ENCODE peak calls at places on chromosomes 2 and 18, in five cellular contexts. One of them, this sample, is unnamed.
A peak's percentile ranks its signal among the peaks of the same experiment; 100 is the strongest.

GRCh38 chr18:78998350-78999055 is 18.9 kb downstream of the SALL3 start:
- DNase-seq in fibroblast of lung: peak; percentile 53
- DNase-seq in foreskin fibroblast: no peak
- DNase-seq in BJ: no peak
- DNase-seq in psoas muscle: no peak
- DNase-seq in this sample: no peak

GRCh38 chr18:2881088-2881487 is 34.3 kb downstream of the EMILIN2 start:
- DNase-seq in fibroblast of lung: no peak
- DNase-seq in foreskin fibroblast: peak; percentile 56
- DNase-seq in BJ: no peak
- DNase-seq in psoas muscle: no peak
- DNase-seq in this sample: no peak

GRCh38 chr18:37138456-37138855 is 309.5 kb downstream of the KIAA1328 start:
- DNase-seq in fibroblast of lung: no peak
- DNase-seq in foreskin fibroblast: no peak
- DNase-seq in BJ: no peak
- DNase-seq in psoas muscle: no peak
- DNase-seq in this sample: no peak

GRCh38 chr2:239819091-239819973 is 205.8 kb downstream of the NDUFA10 start:
- DNase-seq in fibroblast of lung: no peak
- DNase-seq in foreskin fibroblast: no peak
- DNase-seq in BJ: no peak
- DNase-seq in psoas muscle: no peak
- DNase-seq in this sample: no peak

GRCh38 chr2:216169087-216169486 is 59.9 kb downstream of the XRCC5 start:
- DNase-seq in fibroblast of lung: no peak
- DNase-seq in foreskin fibroblast: no peak
- DNase-seq in BJ: no peak
- DNase-seq in psoas muscle: no peak
- DNase-seq in this sample: no peak

GRCh38 chr2:113762377-113763118 is 6.1 kb upstream of the SLC35F5 start:
- DNase-seq in fibroblast of lung: peak; percentile 91
- DNase-seq in foreskin fibroblast: peak; percentile 84
- DNase-seq in BJ: peak; percentile 75
- DNase-seq in psoas muscle: no peak
- DNase-seq in this sample: peak; percentile 69

GRCh38 chr2:15112216-15112615 is 448.9 kb downstream of the NBAS start:
- DNase-seq in fibroblast of lung: peak; percentile 52
- DNase-seq in foreskin fibroblast: peak; percentile 1
- DNase-seq in BJ: no peak
- DNase-seq in psoas muscle: no peak
- DNase-seq in this sample: no peak

GRCh38 chr2:190318931-190319556 is 582 bp downstream of the HIBCH start:
- DNase-seq in fibroblast of lung: no peak
- DNase-seq in foreskin fibroblast: no peak
- DNase-seq in BJ: no peak
- DNase-seq in psoas muscle: no peak
- DNase-seq in this sample: no peak

DNA sequence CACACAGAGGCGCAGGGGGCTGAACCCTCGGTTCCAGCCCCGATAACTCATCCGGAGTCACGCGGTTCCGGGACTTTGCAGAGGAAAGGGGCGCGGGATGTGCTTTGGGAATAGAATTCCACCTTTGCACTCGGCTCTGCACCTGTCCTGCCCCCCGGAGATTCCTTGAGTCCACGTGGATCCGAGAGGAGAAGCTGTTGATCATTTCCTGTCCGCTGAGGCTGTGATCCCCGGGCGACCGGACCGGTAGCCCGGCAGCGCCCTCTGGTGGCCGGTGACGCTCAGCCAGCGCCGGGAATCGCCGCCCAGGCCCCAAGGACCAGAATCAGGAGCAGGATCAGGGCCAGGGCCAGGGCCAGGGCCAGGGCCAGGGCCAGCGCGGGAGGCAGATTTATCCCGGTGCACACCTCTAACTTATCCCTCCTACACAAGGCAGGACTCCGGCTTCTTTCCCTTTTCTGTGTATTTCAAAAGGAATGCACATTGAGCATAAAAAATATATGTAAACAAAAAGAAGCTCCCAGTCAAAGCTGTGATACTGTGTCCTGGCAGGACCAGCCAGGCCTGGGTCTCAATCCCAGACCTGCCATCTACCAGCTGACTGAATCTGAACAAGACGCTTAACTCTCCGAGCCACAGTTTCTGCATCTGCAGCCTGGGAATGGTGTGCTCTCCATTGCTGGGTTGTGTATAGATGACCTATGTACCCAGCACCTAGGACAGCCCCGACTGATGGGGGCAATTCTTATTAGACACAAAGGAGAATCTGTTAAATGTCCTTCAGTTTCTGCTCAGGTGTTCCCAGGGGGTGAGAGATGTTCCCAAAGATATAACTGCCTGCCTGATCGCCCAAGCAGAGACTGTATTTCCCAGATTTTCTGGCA is 8.5 kb upstream of the SPATA3 start:
- DNase-seq in fibroblast of lung: peak; percentile 39
- DNase-seq in foreskin fibroblast: peak; percentile 45
- DNase-seq in BJ: no peak
- DNase-seq in psoas muscle: peak; percentile 83
- DNase-seq in this sample: no peak
- TF ChIP-seq CTCF in fibroblast of lung: peak; percentile 81
- TF ChIP-seq CTCF in foreskin fibroblast: peak; percentile 96
- TF ChIP-seq CTCF in BJ: peak; percentile 93
- TF ChIP-seq CTCF in psoas muscle: peak; percentile 97
- TF ChIP-seq CTCF in this sample: peak; percentile 96

GRCh38 chr2:118012778-118013177 is 1.1 kb downstream of the CCDC93 start:
- DNase-seq in fibroblast of lung: no peak
- DNase-seq in foreskin fibroblast: no peak
- DNase-seq in BJ: no peak
- DNase-seq in psoas muscle: no peak
- DNase-seq in this sample: no peak

GRCh38 chr2:118013724-118014491 is at the start of gene CCDC93:
- DNase-seq in fibroblast of lung: peak; percentile 75
- DNase-seq in foreskin fibroblast: peak; percentile 81
- DNase-seq in BJ: peak; percentile 31
- DNase-seq in psoas muscle: peak; percentile 85
- DNase-seq in this sample: peak; percentile 14

GRCh38 chr2:118013221-118013723 is 598 bp downstream of the CCDC93 start:
- DNase-seq in fibroblast of lung: peak; percentile 11
- DNase-seq in foreskin fibroblast: peak; percentile 29
- DNase-seq in BJ: no peak
- DNase-seq in psoas muscle: peak; percentile 58
- DNase-seq in this sample: no peak

GRCh38 chr2:118016911-118017310 is 3.0 kb upstream of the CCDC93 start:
- DNase-seq in fibroblast of lung: no peak
- DNase-seq in foreskin fibroblast: peak; percentile 23
- DNase-seq in BJ: no peak
- DNase-seq in psoas muscle: no peak
- DNase-seq in this sample: no peak

GRCh38 chr2:118014492-118014824 is 588 bp upstream of the CCDC93 start:
- DNase-seq in fibroblast of lung: no peak
- DNase-seq in foreskin fibroblast: no peak
- DNase-seq in BJ: no peak
- DNase-seq in psoas muscle: no peak
- DNase-seq in this sample: no peak
- H3K4me3 ChIP-seq in fibroblast of lung: peak overlapping the region; percentile 88
- H3K4me3 ChIP-seq in foreskin fibroblast: peak overlapping the region; percentile 94
- H3K4me3 ChIP-seq in BJ: peak overlapping the region; percentile 61
- H3K4me3 ChIP-seq in psoas muscle: peak overlapping the region; percentile 100
- H3K4me3 ChIP-seq in this sample: peak overlapping the region; percentile 86

GRCh38 chr2:108073425-108074072 is 87.2 kb downstream of the SLC5A7 start:
- DNase-seq in fibroblast of lung: no peak
- DNase-seq in foreskin fibroblast: no peak
- DNase-seq in BJ: no peak
- DNase-seq in psoas muscle: no peak
- DNase-seq in this sample: no peak

GRCh38 chr2:108074945-108075344 is 88.6 kb downstream of the SLC5A7 start:
- DNase-seq in fibroblast of lung: no peak
- DNase-seq in foreskin fibroblast: no peak
- DNase-seq in BJ: no peak
- DNase-seq in psoas muscle: no peak
- DNase-seq in this sample: no peak

GRCh38 chr2:108074150-108074549 is 87.8 kb downstream of the SLC5A7 start:
- DNase-seq in fibroblast of lung: no peak
- DNase-seq in foreskin fibroblast: no peak
- DNase-seq in BJ: no peak
- DNase-seq in psoas muscle: no peak
- DNase-seq in this sample: no peak

GRCh38 chr2:108067820-108068405 is 81.6 kb downstream of the SLC5A7 start:
- DNase-seq in fibroblast of lung: no peak
- DNase-seq in foreskin fibroblast: no peak
- DNase-seq in BJ: no peak
- DNase-seq in psoas muscle: no peak
- DNase-seq in this sample: no peak

GRCh38 chr2:108069515-108070310 is 83.4 kb downstream of the SLC5A7 start:
- DNase-seq in fibroblast of lung: no peak
- DNase-seq in foreskin fibroblast: no peak
- DNase-seq in BJ: no peak
- DNase-seq in psoas muscle: no peak
- DNase-seq in this sample: no peak
- TF ChIP-seq CTCF in fibroblast of lung: no peak
- TF ChIP-seq CTCF in foreskin fibroblast: no peak
- TF ChIP-seq CTCF in BJ: no peak
- TF ChIP-seq CTCF in psoas muscle: no peak
- TF ChIP-seq CTCF in this sample: no peak

GRCh38 chr2:57726294-57726693 is 320.3 kb upstream of the VRK2 start:
- DNase-seq in fibroblast of lung: no peak
- DNase-seq in foreskin fibroblast: no peak
- DNase-seq in BJ: no peak
- DNase-seq in psoas muscle: no peak
- DNase-seq in this sample: no peak

GRCh38 chr2:57720728-57721627 is 325.6 kb upstream of the VRK2 start:
- DNase-seq in fibroblast of lung: peak; percentile 75
- DNase-seq in foreskin fibroblast: peak; percentile 17
- DNase-seq in BJ: peak; percentile 27
- DNase-seq in psoas muscle: no peak
- DNase-seq in this sample: peak; percentile 31
- H3K4me3 ChIP-seq in fibroblast of lung: peak overlapping the region; percentile 38
- H3K4me3 ChIP-seq in foreskin fibroblast: peak overlapping the region; percentile 12
- H3K4me3 ChIP-seq in BJ: no peak overlapping the region
- H3K4me3 ChIP-seq in psoas muscle: peak overlapping the region; percentile 54
- H3K4me3 ChIP-seq in this sample: peak overlapping the region; percentile 6

GRCh38 chr18:22324191-22325131 is 93.3 kb downstream of the CTAGE1 start:
- DNase-seq in fibroblast of lung: peak; percentile 56
- DNase-seq in foreskin fibroblast: no peak
- DNase-seq in BJ: no peak
- DNase-seq in psoas muscle: no peak
- DNase-seq in this sample: no peak
- TF ChIP-seq CTCF in fibroblast of lung: peak; percentile 31
- TF ChIP-seq CTCF in foreskin fibroblast: peak; percentile 25
- TF ChIP-seq CTCF in BJ: peak; percentile 18
- TF ChIP-seq CTCF in psoas muscle: no peak
- TF ChIP-seq CTCF in this sample: no peak

GRCh38 chr2:74130211-74130995 is 17.3 kb downstream of the BOLA3 start:
- DNase-seq in fibroblast of lung: peak; percentile 1
- DNase-seq in foreskin fibroblast: no peak
- DNase-seq in BJ: no peak
- DNase-seq in psoas muscle: no peak
- DNase-seq in this sample: no peak
- H3K4me3 ChIP-seq in fibroblast of lung: no peak overlapping the region
- H3K4me3 ChIP-seq in foreskin fibroblast: no peak overlapping the region
- H3K4me3 ChIP-seq in BJ: no peak overlapping the region
- H3K4me3 ChIP-seq in psoas muscle: no peak overlapping the region
- H3K4me3 ChIP-seq in this sample: no peak overlapping the region

GRCh38 chr2:208407667-208408066 is 1.1 kb downstream of the PTH2R start:
- DNase-seq in fibroblast of lung: peak; percentile 3
- DNase-seq in foreskin fibroblast: no peak
- DNase-seq in BJ: no peak
- DNase-seq in psoas muscle: no peak
- DNase-seq in this sample: no peak
- TF ChIP-seq CTCF in fibroblast of lung: peak; percentile 17
- TF ChIP-seq CTCF in foreskin fibroblast: peak; percentile 3
- TF ChIP-seq CTCF in BJ: peak; percentile 2
- TF ChIP-seq CTCF in psoas muscle: no peak
- TF ChIP-seq CTCF in this sample: peak; percentile 18

GRCh38 chr2:202682274-202682673 is 47.5 kb downstream of the FAM117B start:
- DNase-seq in fibroblast of lung: no peak
- DNase-seq in foreskin fibroblast: no peak
- DNase-seq in BJ: no peak
- DNase-seq in psoas muscle: no peak
- DNase-seq in this sample: no peak
- H3K4me3 ChIP-seq in fibroblast of lung: no peak overlapping the region
- H3K4me3 ChIP-seq in foreskin fibroblast: no peak overlapping the region
- H3K4me3 ChIP-seq in BJ: no peak overlapping the region
- H3K4me3 ChIP-seq in psoas muscle: no peak overlapping the region
- H3K4me3 ChIP-seq in this sample: no peak overlapping the region